ENCODE peak calls at places on chromosomes 2 and 18, in eight cellular contexts. F, D, R, M, Y, S, C and U are unnamed samples.

GRCh38 chr2:72803626-72804320 is 22.1 kb downstream of the EXOC6B start:
- DNase-seq in R (no peak), D (no peak), C (no peak), F (no peak), M (no peak), S (no peak), Y (no peak), U (no peak)

GRCh38 chr2:20487392-20488135 is 40.7 kb downstream of the RHOB start:
- DNase-seq in Y (peak; percentile 14), M (no peak), D (no peak), C (no peak), R (no peak), S (peak; percentile 77), F (no peak), U (no peak)

GRCh38 chr2:98809878-98810587 is 79.1 kb upstream of the MGAT4A start:
- DNase-seq in S (no peak), M (no peak), R (no peak), D (no peak), Y (no peak), C (no peak), F (no peak), U (no peak)

GRCh38 chr18:67973916-67974315 is 457.4 kb upstream of the DSEL start:
- DNase-seq in C (no peak), S (no peak), Y (no peak), D (no peak), M (no peak), F (no peak), R (no peak), U (no peak)

GRCh38 chr2:217606296-217606695 is 396.5 kb downstream of the TNS1 start:
- DNase-seq in F (no peak), C (no peak), S (no peak), M (no peak), Y (no peak), R (no peak), D (no peak), U (no peak)

GRCh38 chr18:78703297-78703696 is 276.3 kb upstream of the SALL3 start:
- DNase-seq in R (no peak), S (no peak), F (no peak), Y (no peak), D (no peak), M (no peak), C (no peak), U (no peak)

GRCh38 chr2:231621051-231621879 is 28.6 kb downstream of the TEX44 start:
- DNase-seq in S (peak; percentile 90), Y (no peak), C (no peak), M (no peak), F (peak; percentile 30), D (no peak), R (no peak), U (no peak)

GRCh38 chr2:211351998-211352397 is 795.6 kb downstream of the CPS1 start:
- DNase-seq in Y (no peak), R (no peak), D (peak; percentile 12), S (peak; percentile 53), M (no peak), C (no peak), F (no peak), U (no peak)

GRCh38 chr18:73827801-73828200 is 319.8 kb downstream of the FBXO15 start:
- DNase-seq in F (no peak), M (no peak), C (peak; percentile 28), S (no peak), D (no peak), R (no peak), Y (no peak), U (no peak)

GRCh38 chr2:221517362-221518121 is 54.6 kb downstream of the EPHA4 start:
- DNase-seq in R (no peak), Y (peak; percentile 48), C (no peak), M (no peak), F (peak; percentile 64), S (no peak), D (no peak), U (no peak)

GRCh38 chr2:46098606-46099005 is 198.6 kb upstream of the EPAS1 start:
- DNase-seq in R (no peak), S (no peak), D (peak; percentile 86), M (no peak), F (no peak), Y (no peak), C (no peak), U (no peak)

GRCh38 chr18:50656841-50657470 is 97.1 kb downstream of the MAPK4 start:
- DNase-seq in F (no peak), S (no peak), D (no peak), M (no peak), R (no peak), C (no peak), Y (no peak), U (no peak)

GRCh38 chr2:101386599-101387150 is 628 bp downstream of the CREG2 start:
- DNase-seq in D (no peak), F (no peak), R (no peak), C (peak; percentile 39), S (peak; percentile 69), M (no peak), Y (no peak), U (no peak)

GRCh38 chr18:23593720-23594119 is 7.4 kb upstream of the NPC1 start:
- DNase-seq in F (no peak), Y (no peak), R (no peak), M (no peak), S (no peak), D (peak; percentile 93), C (no peak), U (no peak)

GRCh38 chr2:231287696-231288095 is 89.3 kb downstream of the ARMC9 start:
- DNase-seq in S (no peak), Y (no peak), C (no peak), F (no peak), M (no peak), R (no peak), D (peak; percentile 88), U (no peak)

GRCh38 chr2:7598402-7598801 is 681.2 kb downstream of the RNF144A start:
- DNase-seq in Y (no peak), M (no peak), F (no peak), S (no peak), R (no peak), D (no peak), C (no peak), U (no peak)

GRCh38 chr2:40371525-40372277 is 80.2 kb downstream of the SLC8A1 start:
- DNase-seq in S (peak; percentile 50), C (peak; percentile 29), D (no peak), R (no peak), F (peak; percentile 16), Y (no peak), M (peak; percentile 51), U (no peak)

GRCh38 chr2:191202209-191202721 is 42.9 kb upstream of the MYO1B start:
- DNase-seq in F (no peak), S (no peak), D (peak; percentile 97), C (no peak), M (no peak), Y (no peak), R (no peak), U (no peak)

GRCh38 chr2:138078153-138078552 is 113.9 kb downstream of the HNMT start:
- DNase-seq in R (no peak), Y (no peak), F (no peak), D (peak; percentile 11), S (no peak), C (no peak), M (no peak), U (peak; percentile 28)

GRCh38 chr2:18404708-18405107 is 155.7 kb downstream of the RDH14 start:
- DNase-seq in R (no peak), F (no peak), M (peak; percentile 33), D (no peak), C (no peak), S (no peak), Y (no peak), U (no peak)

GRCh38 chr2:216745453-216745852 is 50.1 kb upstream of the IGFBP5 start:
- DNase-seq in C (no peak), Y (no peak), S (no peak), F (no peak), D (no peak), M (no peak), R (no peak), U (no peak)

GRCh38 chr18:12569791-12570190 is 88.1 kb downstream of the SPIRE1 start:
- DNase-seq in M (no peak), S (no peak), C (no peak), D (no peak), F (no peak), Y (no peak), R (no peak), U (no peak)

GRCh38 chr2:37877457-37878315 is 47.4 kb upstream of the RMDN2 start:
- DNase-seq in C (no peak), M (peak; percentile 79), Y (no peak), D (peak; percentile 46), S (no peak), R (peak; percentile 28), F (no peak), U (no peak)

GRCh38 chr2:113920996-113921395 is 31.1 kb downstream of the ACTR3 start:
- DNase-seq in C (no peak), R (no peak), S (no peak), M (no peak), Y (no peak), F (no peak), D (no peak), U (no peak)
- H3K36me3 ChIP-seq in C (peaks cover 40% of the 10 kb centered on the region), R (no peaks in the 10 kb centered on the region), S (peaks cover 80% of the 10 kb centered on the region), M (peaks cover 17% of the 10 kb centered on the region), Y (peaks cover 76% of the 10 kb centered on the region), F (no peaks in the 10 kb centered on the region), D (peaks cover 26% of the 10 kb centered on the region), U (peaks cover 2% of the 10 kb centered on the region)

GRCh38 chr2:110638976-110639695 is 38.7 kb downstream of the BUB1 start:
- DNase-seq in R (no peak), D (no peak), Y (no peak), S (no peak), C (no peak), M (no peak), F (no peak), U (no peak)
- H3K36me3 ChIP-seq in R (no peaks in the 10 kb centered on the region), D (peaks cover 20% of the 10 kb centered on the region), Y (peaks cover 7% of the 10 kb centered on the region), S (peaks cover 76% of the 10 kb centered on the region), C (peaks cover 48% of the 10 kb centered on the region), M (peaks cover 15% of the 10 kb centered on the region), F (no peaks in the 10 kb centered on the region), U (no peaks in the 10 kb centered on the region)

GRCh38 chr2:36528274-36528673 is 69.7 kb downstream of the FEZ2 start:
- DNase-seq in R (no peak), S (no peak), D (no peak), C (no peak), F (no peak), M (no peak), Y (no peak), U (no peak)

GRCh38 chr2:36523153-36523552 is 74.8 kb downstream of the FEZ2 start:
- DNase-seq in D (no peak), S (no peak), R (no peak), C (no peak), M (no peak), F (no peak), Y (no peak), U (no peak)

GRCh38 chr2:36528761-36529392 is 69.1 kb downstream of the FEZ2 start:
- DNase-seq in C (no peak), F (no peak), R (no peak), D (no peak), S (no peak), M (no peak), Y (no peak), U (no peak)

GRCh38 chr2:36526216-36526615 is 71.8 kb downstream of the FEZ2 start:
- DNase-seq in S (no peak), R (no peak), Y (no peak), D (no peak), M (no peak), F (no peak), C (no peak), U (no peak)

GRCh38 chr2:36525245-36525644 is 72.7 kb downstream of the FEZ2 start:
- DNase-seq in D (no peak), M (no peak), C (no peak), F (no peak), Y (no peak), R (no peak), S (no peak), U (no peak)
- H3K36me3 ChIP-seq in D (peaks cover 27% of the 10 kb centered on the region), M (no peaks in the 10 kb centered on the region), C (no peaks in the 10 kb centered on the region), F (no peaks in the 10 kb centered on the region), Y (peaks cover 27% of the 10 kb centered on the region), R (no peaks in the 10 kb centered on the region), S (peaks cover 62% of the 10 kb centered on the region), U (no peaks in the 10 kb centered on the region)

GRCh38 chr2:240519396-240520142 is 38.2 kb downstream of the ANKMY1 start:
- DNase-seq in S (peak; percentile 31), C (no peak), Y (no peak), M (no peak), F (no peak), R (no peak), D (no peak), U (peak; percentile 28)
- H3K36me3 ChIP-seq in S (peaks cover 9% of the 10 kb centered on the region), C (peaks cover 7% of the 10 kb centered on the region), Y (peaks cover 24% of the 10 kb centered on the region), M (no peaks in the 10 kb centered on the region), F (no peaks in the 10 kb centered on the region), R (no peaks in the 10 kb centered on the region), D (no peaks in the 10 kb centered on the region), U (no peaks in the 10 kb centered on the region)